ENCODE peak calls at places on chromosomes 12 and 14, in six cellular contexts. Z is anterior cingulate cortex; I is fibroblast of pulmonary artery; U is activated CD4-positive, alpha-beta T cell treated with anti-CD3 and anti-CD28 coated beads for 24 hours; N is HepG2; M is IMR-90. B is an unnamed sample.

GRCh38 chr12:52186135-52186840 is 5.5 kb downstream of the KRT80 start:
- DNase-seq in U (no peak), N (peak; percentile 39), Z (no peak), I (peak; percentile 83), M (peak; percentile 87), B (peak; percentile 94)

GRCh38 chr12:62730649-62731377 is 204.1 kb downstream of the PPM1H start:
- DNase-seq in M (peak; percentile 67), U (no peak), Z (no peak), I (peak; percentile 53), N (no peak), B (peak; percentile 78)

GRCh38 chr14:100239200-100239839 is 376 bp downstream of the YY1 start:
- DNase-seq in I (no peak), M (no peak), N (no peak), Z (no peak), U (no peak), B (no peak)

GRCh38 chr12:22048351-22049041 is 2.5 kb downstream of the CMAS start:
- DNase-seq in U (no peak), N (no peak), I (no peak), M (no peak), Z (no peak), B (no peak)

GRCh38 chr14:56102901-56103409 is 15.3 kb upstream of the PELI2 start:
- DNase-seq in I (no peak), U (no peak), M (no peak), N (no peak), Z (no peak), B (no peak)

GRCh38 chr12:76921072-76921471 is 42.3 kb upstream of the CSRP2 start:
- DNase-seq in I (no peak), M (no peak), U (no peak), Z (no peak), N (no peak), B (no peak)

GRCh38 chr14:26765768-26766550 is 168.1 kb upstream of the NOVA1 start:
- DNase-seq in U (no peak), I (peak; percentile 95), M (peak; percentile 69), Z (no peak), N (no peak), B (peak; percentile 44)

GRCh38 chr12:114152066-114152465 is 185.9 kb upstream of the RBM19 start:
- DNase-seq in I (no peak), U (no peak), M (no peak), N (no peak), Z (no peak), B (no peak)

GRCh38 chr14:100980823-100981222 is 77.3 kb upstream of the RTL1 start:
- DNase-seq in U (no peak), M (no peak), I (no peak), Z (no peak), N (no peak), B (no peak)

GRCh38 chr14:69363055-69363454 is 35.0 kb downstream of the ERH start:
- DNase-seq in Z (no peak), I (peak; percentile 34), U (no peak), M (peak; percentile 33), N (peak; percentile 6), B (no peak)

GRCh38 chr12:50241178-50241577 is 42.1 kb downstream of the LIMA1 start:
- DNase-seq in N (peak; percentile 88), I (no peak), M (peak; percentile 77), U (no peak), Z (no peak), B (no peak)

GRCh38 chr14:75459099-75459741 is 31.4 kb downstream of the JDP2 start:
- DNase-seq in M (no peak), Z (no peak), I (no peak), U (no peak), N (no peak), B (no peak)

GRCh38 chr14:94581127-94581999 is at the start of gene SERPINA5:
- DNase-seq in U (no peak), I (peak; percentile 45), N (peak; percentile 83), Z (peak; percentile 27), M (no peak), B (no peak)

GRCh38 chr12:15662303-15662980 is 126.7 kb downstream of the EPS8 start:
- DNase-seq in I (peak; percentile 95), N (no peak), M (peak; percentile 96), U (no peak), Z (no peak), B (peak; percentile 91)

GRCh38 chr14:99389171-99389826 is 91.4 kb downstream of the SETD3 start:
- DNase-seq in U (peak; percentile 12), Z (no peak), I (peak; percentile 35), M (peak; percentile 10), N (peak; percentile 21), B (peak; percentile 10)

GRCh38 chr12:12519599-12519998 is 43.1 kb downstream of the DUSP16 start:
- DNase-seq in Z (no peak), M (no peak), U (no peak), N (no peak), I (no peak), B (no peak)

GRCh38 chr14:29805415-29806123 is 122.1 kb downstream of the PRKD1 start:
- DNase-seq in I (peak; percentile 98), N (no peak), M (peak; percentile 98), U (no peak), Z (peak; percentile 29), B (peak; percentile 97)

GRCh38 chr14:104423224-104423681 is 156.3 kb upstream of the C14orf180 start:
- DNase-seq in Z (no peak), U (no peak), I (no peak), M (no peak), N (no peak), B (no peak)

GRCh38 chr14:105203057-105203494 is 22.0 kb upstream of the NUDT14 start:
- DNase-seq in M (peak; percentile 58), N (no peak), I (peak; percentile 63), U (peak; percentile 43), Z (peak; percentile 74), B (peak; percentile 31)

GRCh38 chr12:63423839-63424238 is 244.5 kb downstream of the DPY19L2 start:
- DNase-seq in M (no peak), Z (no peak), I (no peak), N (no peak), U (no peak), B (no peak)

GRCh38 chr14:91418387-91419043 is 895 bp upstream of the CCDC88C start:
- DNase-seq in I (peak; percentile 50), Z (peak; percentile 47), N (peak; percentile 38), M (peak; percentile 17), U (peak; percentile 74), B (peak; percentile 29)

GRCh38 chr14:23562822-23563472 is 4.6 kb downstream of the AP1G2 start:
- DNase-seq in N (peak; percentile 74), U (peak; percentile 38), M (peak; percentile 40), I (peak; percentile 64), Z (peak; percentile 50), B (no peak)

GRCh38 chr12:70837026-70837425 is 83.5 kb downstream of the PTPRR start:
- DNase-seq in I (no peak), Z (no peak), N (no peak), M (no peak), U (no peak), B (no peak)

GRCh38 chr12:114369088-114369487 is 36.9 kb downstream of the TBX5 start:
- DNase-seq in Z (no peak), I (no peak), N (no peak), M (no peak), U (no peak), B (no peak)

GRCh38 chr12:127588224-127588623 is 678.7 kb upstream of the TMEM132C start:
- DNase-seq in U (no peak), I (peak; percentile 69), N (no peak), M (peak; percentile 90), Z (no peak), B (no peak)

GRCh38 chr14:101707285-101707842 is 54.1 kb upstream of the PPP2R5C start:
- DNase-seq in N (peak; percentile 81), U (peak; percentile 59), I (peak; percentile 92), Z (peak; percentile 20), M (peak; percentile 81), B (peak; percentile 47)

GRCh38 chr14:74593241-74593985 is 18.6 kb downstream of the LTBP2 start:
- DNase-seq in U (no peak), I (peak; percentile 56), N (peak; percentile 28), Z (no peak), M (no peak), B (no peak)

GRCh38 chr12:31773867-31774266 is 45.0 kb upstream of the AMN1 start:
- DNase-seq in N (peak; percentile 20), I (peak; percentile 24), M (no peak), Z (no peak), U (no peak), B (peak; percentile 45)

GRCh38 chr12:118853634-118854033 is 127.7 kb upstream of the SRRM4 start:
- DNase-seq in M (no peak), N (no peak), I (no peak), U (no peak), Z (no peak), B (no peak)

GRCh38 chr12:70520847-70521246 is 116.4 kb downstream of the PTPRB start:
- DNase-seq in Z (no peak), N (no peak), M (no peak), I (no peak), U (no peak), B (no peak)

GRCh38 chr14:54867011-54867410 is 35.6 kb downstream of the GCH1 start:
- DNase-seq in N (no peak), U (no peak), I (peak; percentile 72), Z (no peak), M (peak; percentile 28), B (no peak)

GRCh38 chr12:66011731-66012130 is 118.8 kb downstream of the LLPH start:
- DNase-seq in Z (no peak), N (no peak), I (peak; percentile 68), M (peak; percentile 32), U (no peak), B (peak; percentile 59)